ENCODE peak calls at places on chromosomes 1 and 21, in eight cellular contexts. J, Q, F, R, V, P, B and Z are unnamed samples.

GRCh38 chr1:111202366-111202706 is 1.9 kb upstream of the DENND2D start:
- DNase-seq in J (no peak), Q (peak; percentile 82), F (peak; percentile 32), R (no peak), V (peak; percentile 79), P (no peak), B (no peak), Z (no peak)

GRCh38 chr21:26845066-26845749 is at the start of gene ADAMTS1:
- DNase-seq in J (peak; percentile 94), Q (peak; percentile 66), F (peak; percentile 71), R (peak; percentile 18), V (no peak), P (no peak), B (no peak), Z (peak; percentile 80)

GRCh38 chr1:44347280-44347679 is 7.8 kb downstream of the ERI3 start:
- DNase-seq in J (no peak), Q (no peak), F (no peak), R (no peak), V (no peak), P (no peak), B (no peak), Z (peak; percentile 15)

GRCh38 chr1:90721210-90722194 is 4.4 kb upstream of the BARHL2 start:
- DNase-seq in J (no peak), Q (peak; percentile 59), F (peak; percentile 71), R (peak; percentile 43), V (peak; percentile 66), P (peak; percentile 34), B (peak; percentile 40), Z (peak; percentile 59)

GRCh38 chr1:188243456-188243855 is 1414.7 kb downstream of the PLA2G4A start:
- DNase-seq in J (no peak), Q (peak; percentile 2), F (no peak), R (no peak), V (no peak), P (no peak), B (no peak), Z (no peak)

GRCh38 chr1:32706491-32706890 is 3.9 kb upstream of the SYNC start:
- DNase-seq in J (no peak), Q (no peak), F (no peak), R (no peak), V (peak; percentile 55), P (no peak), B (no peak), Z (peak; percentile 41)

GRCh38 chr1:14598498-14599172 is at the start of gene KAZN:
- DNase-seq in J (no peak), Q (no peak), F (peak; percentile 2), R (no peak), V (peak; percentile 9), P (no peak), B (no peak), Z (peak; percentile 85)

GRCh38 chr1:84348240-84348555 is 46.7 kb downstream of the SAMD13 start:
- DNase-seq in J (no peak), Q (no peak), F (no peak), R (no peak), V (no peak), P (no peak), B (no peak), Z (no peak)

GRCh38 chr1:100309863-100310262 is 42.4 kb upstream of the CDC14A start:
- DNase-seq in J (no peak), Q (no peak), F (no peak), R (no peak), V (no peak), P (no peak), B (no peak), Z (no peak)

GRCh38 chr1:242468749-242469148 is 55.7 kb downstream of the PLD5 start:
- DNase-seq in J (no peak), Q (peak; percentile 10), F (peak; percentile 43), R (no peak), V (no peak), P (no peak), B (no peak), Z (no peak)

GRCh38 chr1:7450772-7451171 is 320.3 kb upstream of the VAMP3 start:
- DNase-seq in J (no peak), Q (no peak), F (no peak), R (no peak), V (no peak), P (no peak), B (no peak), Z (no peak)

GRCh38 chr1:27601771-27602509 is 2.0 kb downstream of the AHDC1 start:
- DNase-seq in J (no peak), Q (no peak), F (peak; percentile 33), R (no peak), V (peak; percentile 56), P (no peak), B (no peak), Z (peak; percentile 55)

GRCh38 chr1:27296773-27297214 is 25.2 kb upstream of the TMEM222 start:
- DNase-seq in J (peak; percentile 89), Q (peak; percentile 62), F (peak; percentile 65), R (peak; percentile 73), V (peak; percentile 58), P (peak; percentile 32), B (no peak), Z (peak; percentile 80)

GRCh38 chr1:76133977-76134376 is 59.4 kb downstream of the ST6GALNAC3 start:
- DNase-seq in J (no peak), Q (no peak), F (no peak), R (no peak), V (no peak), P (no peak), B (no peak), Z (no peak)

GRCh38 chr1:190353538-190354101 is 124.0 kb downstream of the BRINP3 start:
- DNase-seq in J (no peak), Q (peak; percentile 23), F (no peak), R (no peak), V (no peak), P (no peak), B (no peak), Z (no peak)

GRCh38 chr21:38242036-38242435 is 14.8 kb upstream of the KCNJ15 start:
- DNase-seq in J (no peak), Q (no peak), F (no peak), R (no peak), V (no peak), P (no peak), B (no peak), Z (no peak)

GRCh38 chr1:166858726-166859419 is 17.2 kb downstream of the TADA1 start:
- DNase-seq in J (no peak), Q (no peak), F (no peak), R (no peak), V (no peak), P (no peak), B (no peak), Z (no peak)

GRCh38 chr1:234986750-234987414 is 141.8 kb downstream of the TOMM20 start:
- DNase-seq in J (no peak), Q (no peak), F (no peak), R (no peak), V (peak; percentile 66), P (no peak), B (no peak), Z (no peak)

GRCh38 chr1:91791103-91791502 is 94.8 kb downstream of the TGFBR3 start:
- DNase-seq in J (no peak), Q (no peak), F (no peak), R (no peak), V (peak; percentile 40), P (no peak), B (no peak), Z (no peak)

GRCh38 chr1:229657993-229658755 is 32.1 kb downstream of the URB2 start:
- DNase-seq in J (no peak), Q (no peak), F (no peak), R (no peak), V (no peak), P (no peak), B (no peak), Z (no peak)

GRCh38 chr1:67053785-67054759 is at the start of gene SLC35D1:
- DNase-seq in J (peak; percentile 89), Q (peak; percentile 73), F (peak; percentile 68), R (peak; percentile 83), V (peak; percentile 53), P (peak; percentile 57), B (peak; percentile 39), Z (peak; percentile 88)

GRCh38 chr1:20216574-20216973 is 30.3 kb upstream of the PLA2G2C start:
- DNase-seq in J (no peak), Q (peak; percentile 55), F (no peak), R (no peak), V (peak; percentile 54), P (no peak), B (peak; percentile 18), Z (peak; percentile 33)

GRCh38 chr1:186950547-186950946 is 121.8 kb downstream of the PLA2G4A start:
- DNase-seq in J (no peak), Q (peak; percentile 87), F (peak; percentile 43), R (no peak), V (no peak), P (no peak), B (no peak), Z (peak; percentile 23)

GRCh38 chr1:183301239-183301638 is 115.2 kb downstream of the LAMC2 start:
- DNase-seq in J (no peak), Q (no peak), F (no peak), R (no peak), V (no peak), P (no peak), B (no peak), Z (no peak)

GRCh38 chr21:42581676-42582371 is 68.2 kb downstream of the SLC37A1 start:
- DNase-seq in J (no peak), Q (no peak), F (no peak), R (no peak), V (no peak), P (no peak), B (no peak), Z (no peak)

GRCh38 chr1:217881607-217882332 is 250.6 kb downstream of the SPATA17 start:
- DNase-seq in J (no peak), Q (peak; percentile 15), F (no peak), R (no peak), V (peak; percentile 59), P (no peak), B (no peak), Z (no peak)

GRCh38 chr1:191993549-191993948 is 164.7 kb upstream of the RGS18 start:
- DNase-seq in J (no peak), Q (peak; percentile 54), F (no peak), R (no peak), V (peak; percentile 74), P (no peak), B (no peak), Z (peak; percentile 2)

GRCh38 chr1:62691062-62691844 is 3.1 kb upstream of the DOCK7 start:
- DNase-seq in J (no peak), Q (no peak), F (no peak), R (no peak), V (no peak), P (no peak), B (no peak), Z (peak; percentile 43)

GRCh38 chr21:33115586-33116541 is 45.9 kb downstream of the OLIG1 start:
- DNase-seq in J (no peak), Q (no peak), F (no peak), R (no peak), V (no peak), P (no peak), B (no peak), Z (peak; percentile 55)

GRCh38 chr1:155181371-155182051 is 7.9 kb downstream of the TRIM46 start:
- DNase-seq in J (no peak), Q (no peak), F (no peak), R (no peak), V (no peak), P (no peak), B (no peak), Z (no peak)

GRCh38 chr1:18673976-18674375 is 43.3 kb downstream of the PAX7 start:
- DNase-seq in J (no peak), Q (peak; percentile 19), F (no peak), R (no peak), V (no peak), P (no peak), B (no peak), Z (no peak)